ENCODE peak calls at places on chromosomes 4 and X, in six cellular contexts. W is left ventricle myocardium superior; R is CD4-positive, alpha-beta T cell; C is PC-3; J is midbrain; M is NCI-H69. P is an unnamed sample.
A peak's percentile ranks its signal among the peaks of the same experiment; 100 is the strongest.

GRCh38 chrX:120774611-120775010 is 101.1 kb downstream of the CT47B1 start:
- DNase-seq in C (no peak), W (no peak), M (no peak), J (no peak), R (no peak), P (no peak)

GRCh38 chr4:115054836-115055235 is 58.6 kb downstream of the NDST4 start:
- DNase-seq in C (no peak), W (no peak), M (no peak), J (no peak), R (no peak), P (no peak)

GRCh38 chr4:100826808-100827548 is 309.2 kb upstream of the EMCN start:
- DNase-seq in W (no peak), M (peak; percentile 24), C (no peak), J (no peak), R (no peak), P (no peak)

GRCh38 chr4:85243857-85244256 is 231.1 kb upstream of the ARHGAP24 start:
- DNase-seq in R (no peak), C (peak; percentile 3), W (no peak), J (no peak), M (no peak), P (no peak)

GRCh38 chr4:59091376-59092142 is 1981.4 kb upstream of the IGFBP7 start:
- DNase-seq in C (peak; percentile 21), R (no peak), M (peak; percentile 5), W (no peak), J (no peak), P (peak; percentile 15)

GRCh38 chr4:71184195-71184781 is 154.5 kb upstream of the SLC4A4 start:
- DNase-seq in J (peak; percentile 71), M (peak; percentile 33), C (peak; percentile 80), W (no peak), R (no peak), P (peak; percentile 47)

GRCh38 chr4:106659386-106659785 is 290.8 kb upstream of the GIMD1 start:
- DNase-seq in R (no peak), C (no peak), J (no peak), M (no peak), W (no peak), P (no peak)

GRCh38 chr4:116055857-116056827 is 942.7 kb upstream of the NDST4 start:
- DNase-seq in W (no peak), J (no peak), R (no peak), M (peak; percentile 27), C (peak; percentile 49), P (peak; percentile 1)

GRCh38 chr4:140523370-140523856 is 555 bp upstream of the ELMOD2 start:
- DNase-seq in R (no peak), J (no peak), M (no peak), C (no peak), W (no peak), P (no peak)

GRCh38 chrX:38342853-38343778 is 9.3 kb upstream of the OTC start:
- DNase-seq in R (no peak), J (no peak), M (no peak), W (no peak), C (no peak), P (no peak)

GRCh38 chrX:48794993-48795501 is 6.8 kb upstream of the HDAC6 start:
- DNase-seq in W (no peak), C (peak; percentile 61), M (no peak), R (no peak), J (no peak), P (no peak)

GRCh38 chr4:32775049-32775448 is 2054.9 kb downstream of the PCDH7 start:
- DNase-seq in M (peak; percentile 34), J (peak; percentile 2), W (no peak), R (no peak), C (peak; percentile 69), P (peak; percentile 24)

GRCh38 chrX:9988762-9989161 is 21.6 kb downstream of the CLDN34 start:
- DNase-seq in J (no peak), W (no peak), C (peak; percentile 59), M (peak; percentile 33), R (no peak), P (peak; percentile 3)

GRCh38 chr4:55671667-55672066 is 35.6 kb upstream of the NMU start:
- DNase-seq in C (no peak), W (no peak), M (no peak), R (no peak), J (no peak), P (no peak)

GRCh38 chr4:2867758-2868491 is 24.3 kb downstream of the ADD1 start:
- DNase-seq in C (no peak), R (no peak), M (peak; percentile 80), J (peak; percentile 47), W (peak; percentile 58), P (peak; percentile 29)

GRCh38 chr4:70637239-70637920 is 8.8 kb downstream of the ENAM start:
- DNase-seq in C (no peak), W (no peak), R (no peak), M (no peak), J (no peak), P (peak; percentile 64)